ENCODE peak calls at places on chromosomes 1 and 21, in ten cellular contexts. I is T47D; H is stimulated activated CD4-positive, alpha-beta T cell treated with anti-CD3 and anti-CD28 coated beads, Interleukin-4, amount 100 ng/mL, for 1 hour; N is B cell; O is GM23248; M is psoas muscle; U is stomach; C is Daoy; Q is pancreas; T is sigmoid colon. A is an unnamed sample.

GRCh38 chr1:183987593-183988318 is 49.8 kb downstream of the COLGALT2 start:
- DNase-seq in T (no peak), U (no peak), O (no peak), N (no peak), H (no peak), I (no peak), C (no peak), M (no peak), Q (no peak), A (no peak)

GRCh38 chr1:20847619-20848080 is 60.5 kb upstream of the HP1BP3 start:
- DNase-seq in Q (no peak), O (peak; percentile 14), T (no peak), M (no peak), H (no peak), C (no peak), N (no peak), U (no peak), I (no peak), A (no peak)

GRCh38 chr1:158126425-158126824 is 54.3 kb upstream of the CD1D start:
- DNase-seq in N (no peak), U (no peak), M (no peak), H (no peak), T (no peak), C (no peak), O (no peak), I (no peak), Q (no peak), A (no peak)

GRCh38 chr1:5988596-5989285 is 3.5 kb downstream of the NPHP4 start:
- DNase-seq in U (no peak), C (no peak), M (peak; percentile 39), T (no peak), O (no peak), I (no peak), Q (no peak), N (no peak), H (no peak), A (peak; percentile 1)

GRCh38 chr1:206717237-206717989 is 32.7 kb downstream of the MAPKAPK2 start:
- DNase-seq in M (no peak), H (no peak), Q (no peak), C (no peak), T (peak; percentile 69), N (peak; percentile 40), I (no peak), O (no peak), U (no peak), A (no peak)

GRCh38 chr1:198246331-198246730 is 89.5 kb downstream of the NEK7 start:
- DNase-seq in I (no peak), Q (no peak), C (no peak), O (no peak), M (no peak), H (no peak), T (no peak), N (no peak), U (no peak), A (no peak)

GRCh38 chr1:156126701-156127534 is 12.4 kb downstream of the LMNA start:
- DNase-seq in M (peak; percentile 73), Q (no peak), T (peak; percentile 84), I (no peak), O (peak; percentile 98), U (peak; percentile 47), C (peak; percentile 97), H (peak; percentile 72), N (peak; percentile 62), A (no peak)

GRCh38 chr1:34982820-34983376 is 2.2 kb downstream of the TMEM35B start:
- DNase-seq in Q (no peak), H (no peak), C (no peak), T (no peak), M (no peak), O (no peak), I (no peak), U (no peak), N (peak; percentile 13), A (no peak)

GRCh38 chr1:166164995-166165660 is 1.7 kb downstream of the FAM78B start:
- DNase-seq in O (peak; percentile 77), N (peak; percentile 34), I (no peak), Q (peak; percentile 52), C (peak; percentile 69), U (peak; percentile 50), T (peak; percentile 68), H (peak; percentile 16), M (peak; percentile 81), A (peak; percentile 26)

GRCh38 chr21:34630536-34631143 is 15.7 kb upstream of the RCAN1 start:
- DNase-seq in Q (peak; percentile 38), U (no peak), M (no peak), O (peak; percentile 74), I (peak; percentile 50), T (no peak), N (peak; percentile 69), C (peak; percentile 62), H (no peak), A (no peak)

GRCh38 chr1:12204754-12205658 is 24.8 kb upstream of the VPS13D start:
- DNase-seq in I (no peak), H (no peak), Q (no peak), U (no peak), M (no peak), T (no peak), N (no peak), O (no peak), C (no peak), A (no peak)

GRCh38 chr1:200491097-200491496 is 81.3 kb upstream of the ZNF281 start:
- DNase-seq in U (no peak), C (no peak), Q (no peak), T (no peak), M (no peak), I (no peak), O (no peak), N (no peak), H (no peak), A (no peak)

GRCh38 chr1:93516164-93516563 is 68.2 kb downstream of the FNBP1L start:
- DNase-seq in M (no peak), T (no peak), N (no peak), O (no peak), U (no peak), C (peak; percentile 32), Q (no peak), I (no peak), H (no peak), A (no peak)

GRCh38 chr1:32953495-32953894 is 11.1 kb downstream of the RNF19B start:
- DNase-seq in H (no peak), O (peak; percentile 77), C (peak; percentile 63), U (no peak), M (no peak), N (no peak), T (no peak), I (no peak), Q (no peak), A (no peak)

GRCh38 chr1:80064524-80064923 is 1058.0 kb upstream of the ADGRL4 start:
- DNase-seq in I (no peak), Q (no peak), H (no peak), M (no peak), O (peak; percentile 9), T (no peak), C (no peak), U (no peak), N (no peak), A (no peak)

GRCh38 chr1:168636642-168637111 is 60.3 kb downstream of the XCL1 start:
- DNase-seq in T (peak; percentile 79), Q (no peak), O (peak; percentile 76), U (no peak), I (no peak), N (no peak), H (no peak), C (peak; percentile 21), M (peak; percentile 50), A (peak; percentile 85)

GRCh38 chr1:212561501-212561931 is 47.0 kb upstream of the ATF3 start:
- DNase-seq in H (no peak), O (peak; percentile 89), U (no peak), T (no peak), Q (no peak), I (no peak), M (no peak), N (no peak), C (peak; percentile 64), A (no peak)

GRCh38 chr1:184163674-184164470 is 112.3 kb downstream of the TSEN15 start:
- DNase-seq in I (no peak), H (no peak), T (no peak), Q (no peak), O (peak; percentile 74), C (peak; percentile 48), U (no peak), M (no peak), N (no peak), A (no peak)

GRCh38 chr1:19657511-19657910 is 7.2 kb upstream of the HTR6 start:
- DNase-seq in T (no peak), H (no peak), U (no peak), I (no peak), O (no peak), M (peak; percentile 32), Q (no peak), N (no peak), C (no peak), A (no peak)

GRCh38 chr1:70887936-70888335 is 159.7 kb downstream of the PTGER3 start:
- DNase-seq in M (no peak), Q (no peak), T (no peak), H (no peak), U (no peak), N (no peak), O (no peak), I (no peak), C (no peak), A (no peak)

GRCh38 chr1:109959974-109960744 is 24.4 kb upstream of the AHCYL1 start:
- DNase-seq in T (no peak), N (no peak), H (no peak), O (peak; percentile 77), M (no peak), U (no peak), Q (no peak), I (peak; percentile 38), C (peak; percentile 73), A (no peak)

GRCh38 chr1:109239580-109240068 is 9.7 kb upstream of the CELSR2 start:
- DNase-seq in T (peak; percentile 66), U (no peak), Q (peak; percentile 46), O (peak; percentile 67), H (no peak), I (no peak), M (no peak), C (peak; percentile 67), N (no peak), A (no peak)

GRCh38 chr1:50633465-50633864 is 210.2 kb upstream of the DMRTA2 start:
- DNase-seq in I (no peak), O (no peak), M (no peak), C (no peak), N (no peak), U (no peak), Q (no peak), H (no peak), T (no peak), A (no peak)

A was measured in gastrocnemius medialis.